ENCODE peak calls at places on chromosome 21, in eight cellular contexts. One of them, this sample, is unnamed.

GRCh38 chr21:44011774-44012473 is at the start of gene TRAPPC10:
- DNase-seq in RWPE1: peak
- DNase-seq in mesendoderm: peak
- DNase-seq in T-cell: peak
- DNase-seq in substantia nigra: peak
- DNase-seq in AG09309: peak
- DNase-seq in ELR: peak
- DNase-seq in SIG-M5: no peak
- DNase-seq in this sample: peak

GRCh38 chr21:40620386-40621145 is 226.4 kb downstream of the DSCAM start:
- DNase-seq in mesendoderm: no peak
- DNase-seq in T-cell: no peak
- DNase-seq in AG09309: no peak
- DNase-seq in RWPE1: no peak
- DNase-seq in SIG-M5: no peak
- DNase-seq in ELR: no peak
- DNase-seq in substantia nigra: no peak
- DNase-seq in this sample: no peak

GRCh38 chr21:44550807-44551206 is 498 bp downstream of the KRTAP10-2 start:
- DNase-seq in ELR: no peak
- DNase-seq in SIG-M5: no peak
- DNase-seq in mesendoderm: no peak
- DNase-seq in RWPE1: no peak
- DNase-seq in AG09309: no peak
- DNase-seq in substantia nigra: no peak
- DNase-seq in T-cell: no peak
- DNase-seq in this sample: no peak

GRCh38 chr21:38256599-38257302 is at the start of gene KCNJ15:
- DNase-seq in substantia nigra: no peak
- DNase-seq in T-cell: no peak
- DNase-seq in ELR: no peak
- DNase-seq in mesendoderm: no peak
- DNase-seq in AG09309: no peak
- DNase-seq in SIG-M5: no peak
- DNase-seq in RWPE1: no peak
- DNase-seq in this sample: no peak

GRCh38 chr21:35597750-35598339 is 462.5 kb downstream of the SETD4 start:
- DNase-seq in AG09309: no peak
- DNase-seq in substantia nigra: no peak
- DNase-seq in ELR: no peak
- DNase-seq in RWPE1: no peak
- DNase-seq in T-cell: no peak
- DNase-seq in mesendoderm: no peak
- DNase-seq in SIG-M5: no peak
- DNase-seq in this sample: no peak

GRCh38 chr21:34274001-34274400 is 89.8 kb upstream of the KCNE2 start:
- DNase-seq in T-cell: no peak
- DNase-seq in ELR: peak
- DNase-seq in AG09309: no peak
- DNase-seq in SIG-M5: no peak
- DNase-seq in RWPE1: no peak
- DNase-seq in substantia nigra: no peak
- DNase-seq in mesendoderm: no peak
- DNase-seq in this sample: no peak

GRCh38 chr21:34074283-34075098 is 1.1 kb downstream of the MRPS6 start:
- DNase-seq in SIG-M5: no peak
- DNase-seq in ELR: peak
- DNase-seq in AG09309: no peak
- DNase-seq in T-cell: no peak
- DNase-seq in RWPE1: peak
- DNase-seq in mesendoderm: peak
- DNase-seq in substantia nigra: no peak
- DNase-seq in this sample: no peak

GRCh38 chr21:46307625-46308024 is 16.0 kb downstream of the C21orf58 start:
- DNase-seq in mesendoderm: no peak
- DNase-seq in substantia nigra: no peak
- DNase-seq in T-cell: no peak
- DNase-seq in RWPE1: no peak
- DNase-seq in SIG-M5: no peak
- DNase-seq in AG09309: no peak
- DNase-seq in ELR: peak
- DNase-seq in this sample: no peak

GRCh38 chr21:16942703-16943102 is 570.1 kb upstream of the CXADR start:
- DNase-seq in substantia nigra: no peak
- DNase-seq in mesendoderm: peak
- DNase-seq in RWPE1: no peak
- DNase-seq in SIG-M5: no peak
- DNase-seq in ELR: peak
- DNase-seq in T-cell: no peak
- DNase-seq in AG09309: no peak
- DNase-seq in this sample: no peak

GRCh38 chr21:25862596-25862995 is 127.8 kb downstream of the GABPA start:
- DNase-seq in RWPE1: no peak
- DNase-seq in AG09309: no peak
- DNase-seq in T-cell: no peak
- DNase-seq in substantia nigra: no peak
- DNase-seq in ELR: peak
- DNase-seq in SIG-M5: no peak
- DNase-seq in mesendoderm: peak
- DNase-seq in this sample: peak

GRCh38 chr21:37073417-37074194 is 552 bp downstream of the TTC3 start:
- DNase-seq in T-cell: peak
- DNase-seq in SIG-M5: no peak
- DNase-seq in substantia nigra: peak
- DNase-seq in AG09309: no peak
- DNase-seq in mesendoderm: no peak
- DNase-seq in RWPE1: peak
- DNase-seq in ELR: peak
- DNase-seq in this sample: peak

GRCh38 chr21:44658511-44658910 is 779 bp downstream of the KRTAP12-3 start:
- DNase-seq in RWPE1: no peak
- DNase-seq in T-cell: no peak
- DNase-seq in substantia nigra: no peak
- DNase-seq in SIG-M5: no peak
- DNase-seq in AG09309: no peak
- DNase-seq in mesendoderm: no peak
- DNase-seq in ELR: no peak
- DNase-seq in this sample: no peak

GRCh38 chr21:42679319-42679981 is 26.0 kb downstream of the PDE9A start:
- DNase-seq in ELR: no peak
- DNase-seq in T-cell: no peak
- DNase-seq in SIG-M5: no peak
- DNase-seq in RWPE1: no peak
- DNase-seq in mesendoderm: no peak
- DNase-seq in AG09309: no peak
- DNase-seq in substantia nigra: no peak
- DNase-seq in this sample: no peak

GRCh38 chr21:46180079-46180722 is 4.1 kb downstream of the SPATC1L start:
- DNase-seq in substantia nigra: no peak
- DNase-seq in T-cell: no peak
- DNase-seq in ELR: no peak
- DNase-seq in AG09309: no peak
- DNase-seq in SIG-M5: no peak
- DNase-seq in RWPE1: no peak
- DNase-seq in mesendoderm: no peak
- DNase-seq in this sample: no peak

GRCh38 chr21:24727803-24728425 is 879.4 kb downstream of the MRPL39 start:
- DNase-seq in T-cell: no peak
- DNase-seq in RWPE1: no peak
- DNase-seq in substantia nigra: no peak
- DNase-seq in AG09309: no peak
- DNase-seq in SIG-M5: no peak
- DNase-seq in mesendoderm: peak
- DNase-seq in ELR: no peak
- DNase-seq in this sample: no peak

GRCh38 chr21:44834951-44835646 is 17.2 kb upstream of the SUMO3 start:
- DNase-seq in ELR: no peak
- DNase-seq in mesendoderm: no peak
- DNase-seq in SIG-M5: no peak
- DNase-seq in AG09309: no peak
- DNase-seq in substantia nigra: no peak
- DNase-seq in RWPE1: no peak
- DNase-seq in T-cell: no peak
- DNase-seq in this sample: no peak

GRCh38 chr21:20856926-20857325 is 141.3 kb upstream of the NCAM2 start:
- DNase-seq in RWPE1: no peak
- DNase-seq in mesendoderm: peak
- DNase-seq in T-cell: no peak
- DNase-seq in ELR: no peak
- DNase-seq in substantia nigra: no peak
- DNase-seq in SIG-M5: no peak
- DNase-seq in AG09309: no peak
- DNase-seq in this sample: no peak

GRCh38 chr21:36749935-36750578 is 51.1 kb downstream of the SIM2 start:
- DNase-seq in T-cell: no peak
- DNase-seq in RWPE1: no peak
- DNase-seq in ELR: no peak
- DNase-seq in AG09309: no peak
- DNase-seq in mesendoderm: peak
- DNase-seq in SIG-M5: no peak
- DNase-seq in substantia nigra: no peak
- DNase-seq in this sample: no peak

GRCh38 chr21:42219606-42220137 is 732 bp downstream of the ABCG1 start:
- DNase-seq in mesendoderm: no peak
- DNase-seq in SIG-M5: no peak
- DNase-seq in RWPE1: no peak
- DNase-seq in substantia nigra: peak
- DNase-seq in T-cell: no peak
- DNase-seq in AG09309: no peak
- DNase-seq in ELR: no peak
- DNase-seq in this sample: peak

GRCh38 chr21:38787461-38788274 is 18.1 kb upstream of the ETS2 start:
- DNase-seq in T-cell: no peak
- DNase-seq in RWPE1: peak
- DNase-seq in mesendoderm: peak
- DNase-seq in substantia nigra: no peak
- DNase-seq in AG09309: no peak
- DNase-seq in SIG-M5: no peak
- DNase-seq in ELR: peak
- DNase-seq in this sample: no peak

GRCh38 chr21:42971897-42972275 is 2.5 kb upstream of the PKNOX1 start:
- DNase-seq in substantia nigra: no peak
- DNase-seq in ELR: no peak
- DNase-seq in RWPE1: no peak
- DNase-seq in AG09309: no peak
- DNase-seq in T-cell: no peak
- DNase-seq in mesendoderm: no peak
- DNase-seq in SIG-M5: no peak
- DNase-seq in this sample: no peak

GRCh38 chr21:36564647-36565046 is 84.7 kb upstream of the CLDN14 start:
- DNase-seq in SIG-M5: no peak
- DNase-seq in RWPE1: no peak
- DNase-seq in AG09309: no peak
- DNase-seq in substantia nigra: no peak
- DNase-seq in mesendoderm: no peak
- DNase-seq in ELR: no peak
- DNase-seq in T-cell: no peak
- DNase-seq in this sample: no peak

GRCh38 chr21:45580576-45581321 is 38.5 kb upstream of the SLC19A1 start:
- DNase-seq in RWPE1: no peak
- DNase-seq in ELR: no peak
- DNase-seq in substantia nigra: no peak
- DNase-seq in mesendoderm: peak
- DNase-seq in T-cell: no peak
- DNase-seq in SIG-M5: no peak
- DNase-seq in AG09309: no peak
- DNase-seq in this sample: no peak

GRCh38 chr21:42414928-42415769 is 11.4 kb downstream of the UBASH3A start:
- DNase-seq in T-cell: peak
- DNase-seq in mesendoderm: peak
- DNase-seq in SIG-M5: no peak
- DNase-seq in substantia nigra: no peak
- DNase-seq in ELR: peak
- DNase-seq in AG09309: no peak
- DNase-seq in RWPE1: peak
- DNase-seq in this sample: peak

GRCh38 chr21:20875741-20876140 is 122.5 kb upstream of the NCAM2 start:
- DNase-seq in T-cell: no peak
- DNase-seq in RWPE1: peak
- DNase-seq in AG09309: no peak
- DNase-seq in mesendoderm: peak
- DNase-seq in substantia nigra: no peak
- DNase-seq in ELR: no peak
- DNase-seq in SIG-M5: no peak
- DNase-seq in this sample: no peak

GRCh38 chr21:41777934-41778815 is 11.3 kb upstream of the RIPK4 start:
- DNase-seq in AG09309: peak
- DNase-seq in ELR: peak
- DNase-seq in substantia nigra: peak
- DNase-seq in SIG-M5: no peak
- DNase-seq in mesendoderm: peak
- DNase-seq in RWPE1: peak
- DNase-seq in T-cell: no peak
- DNase-seq in this sample: no peak

GRCh38 chr21:30981403-30981802 is 56.9 kb downstream of the KRTAP19-8 start:
- DNase-seq in SIG-M5: no peak
- DNase-seq in AG09309: no peak
- DNase-seq in mesendoderm: no peak
- DNase-seq in RWPE1: no peak
- DNase-seq in T-cell: no peak
- DNase-seq in ELR: no peak
- DNase-seq in substantia nigra: no peak
- DNase-seq in this sample: no peak

GRCh38 chr21:41641821-41642368 is 125.0 kb downstream of the RIPK4 start:
- DNase-seq in ELR: peak
- DNase-seq in RWPE1: peak
- DNase-seq in T-cell: no peak
- DNase-seq in mesendoderm: peak
- DNase-seq in substantia nigra: no peak
- DNase-seq in SIG-M5: no peak
- DNase-seq in AG09309: peak
- DNase-seq in this sample: no peak

GRCh38 chr21:45918835-45919467 is 62.6 kb upstream of the COL6A1 start:
- DNase-seq in substantia nigra: no peak
- DNase-seq in T-cell: no peak
- DNase-seq in ELR: no peak
- DNase-seq in RWPE1: no peak
- DNase-seq in AG09309: no peak
- DNase-seq in mesendoderm: peak
- DNase-seq in SIG-M5: no peak
- DNase-seq in this sample: no peak

GRCh38 chr21:43188181-43188580 is 19.4 kb downstream of the CRYAA start:
- DNase-seq in SIG-M5: no peak
- DNase-seq in AG09309: no peak
- DNase-seq in mesendoderm: no peak
- DNase-seq in ELR: no peak
- DNase-seq in substantia nigra: no peak
- DNase-seq in T-cell: no peak
- DNase-seq in RWPE1: no peak
- DNase-seq in this sample: no peak

GRCh38 chr21:37829447-37829846 is 86.8 kb downstream of the KCNJ6 start:
- DNase-seq in RWPE1: peak
- DNase-seq in SIG-M5: no peak
- DNase-seq in AG09309: peak
- DNase-seq in substantia nigra: no peak
- DNase-seq in T-cell: no peak
- DNase-seq in ELR: peak
- DNase-seq in mesendoderm: no peak
- DNase-seq in this sample: no peak

GRCh38 chr21:44006656-44007055 is 5.5 kb upstream of the TRAPPC10 start:
- DNase-seq in AG09309: peak
- DNase-seq in ELR: peak
- DNase-seq in RWPE1: no peak
- DNase-seq in SIG-M5: no peak
- DNase-seq in mesendoderm: no peak
- DNase-seq in substantia nigra: no peak
- DNase-seq in T-cell: no peak
- DNase-seq in this sample: no peak

GRCh38 chr21:19402870-19403269 is 999.3 kb upstream of the TMPRSS15 start:
- DNase-seq in mesendoderm: no peak
- DNase-seq in T-cell: no peak
- DNase-seq in RWPE1: no peak
- DNase-seq in SIG-M5: no peak
- DNase-seq in substantia nigra: no peak
- DNase-seq in AG09309: no peak
- DNase-seq in ELR: no peak
- DNase-seq in this sample: no peak

GRCh38 chr21:46066843-46067331 is 31.0 kb upstream of the COL6A2 start:
- DNase-seq in SIG-M5: no peak
- DNase-seq in T-cell: no peak
- DNase-seq in mesendoderm: no peak
- DNase-seq in ELR: no peak
- DNase-seq in substantia nigra: no peak
- DNase-seq in AG09309: no peak
- DNase-seq in RWPE1: no peak
- DNase-seq in this sample: no peak